ENCODE peak calls at places on chromosomes 11 and 22, in ten cellular contexts. G is transverse colon, I is SJSA1, L is HCT116, O is mammary epithelial cell, D is mesenchymal stem cell, A is Karpas-422, U is upper lobe of right lung, N is ovary, M is testis. Q is an unnamed sample.

GRCh38 chr11:70128435-70128906 is 50.4 kb downstream of the ANO1 start:
- DNase-seq in G (no peak), I (peak; percentile 42), L (peak; percentile 41), O (peak; percentile 60), D (no peak), A (no peak), U (no peak), N (no peak), M (no peak), Q (peak; percentile 71)

GRCh38 chr22:22871536-22872278 is 15.9 kb upstream of the IGLL5 start:
- DNase-seq in G (no peak), I (no peak), L (no peak), O (no peak), D (no peak), A (peak; percentile 82), U (no peak), N (no peak), M (no peak), Q (no peak)

GRCh38 chr11:28460348-28460747 is 352.2 kb downstream of the METTL15 start:
- DNase-seq in G (no peak), I (no peak), L (no peak), O (peak; percentile 19), D (no peak), A (no peak), U (no peak), N (no peak), M (no peak), Q (no peak)

GRCh38 chr11:61954106-61955030 is 4.2 kb downstream of the BEST1 start:
- DNase-seq in G (no peak), I (no peak), L (no peak), O (no peak), D (no peak), A (no peak), U (peak; percentile 73), N (no peak), M (no peak), Q (peak; percentile 17)

GRCh38 chr11:17197431-17197898 is 10.3 kb downstream of the PIK3C2A start:
- DNase-seq in G (no peak), I (peak; percentile 40), L (no peak), O (peak; percentile 40), D (no peak), A (no peak), U (no peak), N (no peak), M (no peak), Q (no peak)

GRCh38 chr11:71252782-71253730 is 679 bp upstream of the SHANK2 start:
- DNase-seq in G (peak; percentile 53), I (peak; percentile 51), L (peak; percentile 48), O (no peak), D (peak; percentile 94), A (no peak), U (peak; percentile 80), N (no peak), M (peak; percentile 33), Q (peak; percentile 82)

GRCh38 chr22:43570531-43571144 is 158.8 kb downstream of the MPPED1 start:
- DNase-seq in G (no peak), I (no peak), L (no peak), O (no peak), D (no peak), A (peak; percentile 45), U (no peak), N (no peak), M (no peak), Q (no peak)

GRCh38 chr11:94128171-94128745 is 383 bp upstream of the PANX1 start:
- DNase-seq in G (peak; percentile 57), I (no peak), L (no peak), O (no peak), D (no peak), A (peak; percentile 85), U (no peak), N (no peak), M (no peak), Q (no peak)

GRCh38 chr22:47030143-47030641 is 267.7 kb downstream of the TBC1D22A start:
- DNase-seq in G (no peak), I (no peak), L (no peak), O (no peak), D (no peak), A (no peak), U (no peak), N (no peak), M (no peak), Q (no peak)

GRCh38 chr11:40388097-40388818 is 1071.2 kb downstream of the LRRC4C start:
- DNase-seq in G (no peak), I (no peak), L (no peak), O (no peak), D (peak; percentile 35), A (no peak), U (no peak), N (no peak), M (no peak), Q (no peak)

GRCh38 chr11:83162377-83162776 is 5.4 kb downstream of the PCF11 start:
- DNase-seq in G (no peak), I (no peak), L (no peak), O (no peak), D (peak; percentile 50), A (peak; percentile 67), U (no peak), N (no peak), M (no peak), Q (no peak)

GRCh38 chr22:30002861-30003489 is 77.3 kb upstream of the HORMAD2 start:
- DNase-seq in G (peak; percentile 67), I (no peak), L (no peak), O (no peak), D (no peak), A (no peak), U (no peak), N (no peak), M (no peak), Q (no peak)

GRCh38 chr11:35040221-35040942 is 98.6 kb upstream of the CD44 start:
- DNase-seq in G (no peak), I (peak; percentile 78), L (no peak), O (peak; percentile 99), D (peak; percentile 86), A (peak; percentile 54), U (no peak), N (no peak), M (no peak), Q (no peak)

DNA sequence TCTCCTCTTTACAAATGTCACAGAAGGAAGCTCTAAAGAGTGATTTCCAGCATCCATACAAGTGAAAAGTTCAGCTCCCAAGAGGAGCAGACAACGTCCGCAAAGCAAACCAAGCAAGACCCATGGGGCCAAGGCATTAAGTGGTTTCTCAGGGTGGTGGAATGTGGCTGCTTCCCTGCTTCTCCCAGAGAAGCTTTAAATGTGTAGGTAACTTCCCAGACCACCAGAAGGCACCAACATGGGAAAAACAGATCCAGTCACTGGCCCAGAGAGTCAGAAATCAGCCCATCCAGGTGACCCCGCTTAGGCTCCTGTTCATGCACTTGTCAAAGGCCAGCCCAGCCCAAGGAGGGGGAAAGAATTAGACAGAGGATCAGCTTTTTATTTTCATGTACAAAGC is 13.3 kb upstream of the PHF21A start:
- DNase-seq in G (no peak), I (no peak), L (no peak), O (no peak), D (no peak), A (no peak), U (no peak), N (no peak), M (no peak), Q (no peak)
- H3K27ac ChIP-seq in G (no peak overlapping the region), I (no peak overlapping the region), L (no peak overlapping the region), O (no peak overlapping the region), D (no peak overlapping the region), A (no peak overlapping the region), U (no peak overlapping the region), N (no peak overlapping the region), M (no peak overlapping the region), Q (no peak overlapping the region)

DNA sequence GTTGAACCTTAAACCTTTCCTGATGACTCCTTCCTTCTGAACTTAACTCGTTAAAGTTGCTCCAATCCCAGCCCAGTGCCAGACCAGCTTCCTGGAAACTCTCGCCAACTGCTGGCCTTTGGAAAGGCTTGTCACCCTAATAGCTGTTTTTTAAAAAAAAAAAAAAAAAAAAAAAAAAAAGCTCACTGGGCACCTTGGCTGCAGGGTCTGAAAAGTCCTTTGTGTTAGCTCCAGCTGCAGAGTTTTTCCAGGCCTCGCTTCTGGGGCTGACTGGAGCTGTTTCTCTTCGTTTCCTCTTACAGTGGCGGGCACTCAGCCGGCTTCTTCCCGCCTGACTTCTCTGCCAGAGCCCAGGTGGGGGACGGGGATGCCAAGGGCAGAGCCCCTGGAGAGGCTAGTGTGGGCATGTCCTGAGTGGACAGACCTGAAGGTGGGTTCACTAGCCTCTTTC is 25.1 kb downstream of the KCNQ1OT1 start:
- DNase-seq in G (no peak), I (no peak), L (no peak), O (no peak), D (no peak), A (no peak), U (no peak), N (peak; percentile 46), M (peak; percentile 12), Q (no peak)
- H3K27ac ChIP-seq in G (peak overlapping the region; percentile 66), I (no peak overlapping the region), L (no peak overlapping the region), O (no peak overlapping the region), D (no peak overlapping the region), A (no peak overlapping the region), U (no peak overlapping the region), N (no peak overlapping the region), M (no peak overlapping the region), Q (no peak overlapping the region)

DNA sequence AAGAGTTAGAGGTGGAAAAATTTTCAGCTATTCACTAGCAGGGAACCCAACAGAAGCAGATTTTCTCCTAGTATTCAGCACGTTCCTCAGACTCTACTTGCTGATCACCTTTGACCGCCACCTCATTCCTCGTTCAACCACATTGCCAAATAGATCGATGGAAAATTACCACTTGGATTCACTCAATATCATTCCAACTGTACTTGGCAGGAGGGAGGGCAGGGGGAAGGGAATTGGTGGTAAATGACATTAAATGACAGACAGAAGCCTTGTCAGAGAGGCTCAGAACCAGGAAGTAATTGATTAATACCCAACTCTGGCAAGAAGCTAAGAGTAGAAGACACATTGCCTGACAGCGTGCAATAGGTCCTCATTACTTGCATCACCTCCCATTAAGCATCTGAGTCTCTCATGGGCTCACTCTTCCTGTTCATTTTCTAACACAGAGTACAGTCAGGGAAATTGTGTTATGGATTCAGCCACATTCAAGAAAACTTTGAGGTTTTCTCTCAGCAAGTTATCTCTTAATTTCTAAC is 240.5 kb upstream of the FAT3 start:
- DNase-seq in G (no peak), I (no peak), L (no peak), O (no peak), D (no peak), A (no peak), U (no peak), N (no peak), M (no peak), Q (no peak)
- H3K27ac ChIP-seq in G (no peak overlapping the region), I (no peak overlapping the region), L (no peak overlapping the region), O (no peak overlapping the region), D (no peak overlapping the region), A (no peak overlapping the region), U (no peak overlapping the region), N (no peak overlapping the region), M (no peak overlapping the region), Q (no peak overlapping the region)

GRCh38 chr22:40979871-40980270 is 28.7 kb downstream of the RBX1 start:
- DNase-seq in G (no peak), I (no peak), L (no peak), O (no peak), D (no peak), A (no peak), U (no peak), N (no peak), M (no peak), Q (no peak)

GRCh38 chr22:40976866-40977700 is 25.9 kb downstream of the RBX1 start:
- DNase-seq in G (no peak), I (no peak), L (no peak), O (no peak), D (no peak), A (no peak), U (no peak), N (no peak), M (no peak), Q (peak; percentile 41)

GRCh38 chr22:40979198-40979597 is 28.0 kb downstream of the RBX1 start:
- DNase-seq in G (no peak), I (no peak), L (no peak), O (no peak), D (no peak), A (no peak), U (no peak), N (no peak), M (no peak), Q (peak; percentile 8)

GRCh38 chr22:40982482-40983385 is 31.6 kb downstream of the RBX1 start:
- DNase-seq in G (no peak), I (no peak), L (no peak), O (no peak), D (no peak), A (peak; percentile 86), U (no peak), N (no peak), M (no peak), Q (no peak)
- H3K27ac ChIP-seq in G (peak overlapping the region; percentile 19), I (no peak overlapping the region), L (no peak overlapping the region), O (no peak overlapping the region), D (no peak overlapping the region), A (peak overlapping the region; percentile 77), U (no peak overlapping the region), N (no peak overlapping the region), M (no peak overlapping the region), Q (no peak overlapping the region)

Q was measured in left lung.